ENCODE peak calls at places on chromosomes 13 and 19, in five cellular contexts. N, W, L, S and C are unnamed samples.

GRCh38 chr13:104592127-104592526 is 1525.9 kb upstream of the SLC10A2 start:
- DNase-seq in N (no peak), W (no peak), L (no peak), S (no peak), C (no peak)

GRCh38 chr19:38199340-38199739 is 24.7 kb downstream of the DPF1 start:
- DNase-seq in N (no peak), W (no peak), L (no peak), S (no peak), C (no peak)

GRCh38 chr19:42325896-42326771 is 699 bp downstream of the MEGF8 start:
- DNase-seq in N (peak), W (no peak), L (no peak), S (no peak), C (peak)

GRCh38 chr13:105220886-105221285 is 1314.6 kb downstream of the EFNB2 start:
- DNase-seq in N (no peak), W (no peak), L (no peak), S (no peak), C (no peak)

GRCh38 chr13:32001392-32001768 is 30.2 kb upstream of the FRY start:
- DNase-seq in N (peak), W (peak), L (peak), S (no peak), C (peak)

GRCh38 chr13:28574617-28575142 is 79.8 kb upstream of the FLT1 start:
- DNase-seq in N (no peak), W (peak), L (peak), S (peak), C (no peak)

GRCh38 chr19:54478677-54479266 is 5.7 kb upstream of the CDC42EP5 start:
- DNase-seq in N (peak), W (peak), L (peak), S (no peak), C (peak)

GRCh38 chr13:108095036-108095435 is 120.3 kb downstream of the LIG4 start:
- DNase-seq in N (no peak), W (no peak), L (no peak), S (no peak), C (no peak)

GRCh38 chr19:17183858-17184271 is 31.3 kb upstream of the USE1 start:
- DNase-seq in N (no peak), W (no peak), L (no peak), S (peak), C (no peak)

GRCh38 chr19:39941615-39942507 is 7.4 kb upstream of the FCGBP start:
- DNase-seq in N (no peak), W (no peak), L (no peak), S (peak), C (no peak)

GRCh38 chr19:2127758-2128157 is 23.6 kb downstream of the AP3D1 start:
- DNase-seq in N (no peak), W (no peak), L (no peak), S (no peak), C (no peak)

GRCh38 chr13:41019027-41019487 is at the start of gene ELF1:
- DNase-seq in N (no peak), W (peak), L (peak), S (peak), C (peak)

GRCh38 chr13:49633687-49634086 is 5.4 kb downstream of the ARL11 start:
- DNase-seq in N (no peak), W (no peak), L (no peak), S (no peak), C (no peak)

GRCh38 chr13:30832845-30833332 is 73.2 kb upstream of the MEDAG start:
- DNase-seq in N (peak), W (peak), L (peak), S (no peak), C (peak)

GRCh38 chr13:77859450-77859849 is 59.2 kb downstream of the EDNRB start:
- DNase-seq in N (no peak), W (no peak), L (no peak), S (no peak), C (no peak)

GRCh38 chr13:30222253-30222652 is 85.1 kb downstream of the KATNAL1 start:
- DNase-seq in N (no peak), W (no peak), L (no peak), S (no peak), C (no peak)

GRCh38 chr13:66635526-66635925 is 594.6 kb downstream of the PCDH9 start:
- DNase-seq in N (no peak), W (no peak), L (no peak), S (no peak), C (no peak)

GRCh38 chr13:87671824-87672603 is 843 bp downstream of the SLITRK5 start:
- DNase-seq in N (peak), W (no peak), L (no peak), S (no peak), C (peak)
- TF ChIP-seq FOXM1 in N (no peak), W (no peak), L (no peak), S (no peak), C (no peak)

GRCh38 chr19:47719047-47719885 is 6.0 kb downstream of the EHD2 start:
- DNase-seq in N (peak), W (no peak), L (peak), S (no peak), C (no peak)
- TF ChIP-seq FOXM1 in N (no peak), W (no peak), L (no peak), S (no peak), C (no peak)

DNA sequence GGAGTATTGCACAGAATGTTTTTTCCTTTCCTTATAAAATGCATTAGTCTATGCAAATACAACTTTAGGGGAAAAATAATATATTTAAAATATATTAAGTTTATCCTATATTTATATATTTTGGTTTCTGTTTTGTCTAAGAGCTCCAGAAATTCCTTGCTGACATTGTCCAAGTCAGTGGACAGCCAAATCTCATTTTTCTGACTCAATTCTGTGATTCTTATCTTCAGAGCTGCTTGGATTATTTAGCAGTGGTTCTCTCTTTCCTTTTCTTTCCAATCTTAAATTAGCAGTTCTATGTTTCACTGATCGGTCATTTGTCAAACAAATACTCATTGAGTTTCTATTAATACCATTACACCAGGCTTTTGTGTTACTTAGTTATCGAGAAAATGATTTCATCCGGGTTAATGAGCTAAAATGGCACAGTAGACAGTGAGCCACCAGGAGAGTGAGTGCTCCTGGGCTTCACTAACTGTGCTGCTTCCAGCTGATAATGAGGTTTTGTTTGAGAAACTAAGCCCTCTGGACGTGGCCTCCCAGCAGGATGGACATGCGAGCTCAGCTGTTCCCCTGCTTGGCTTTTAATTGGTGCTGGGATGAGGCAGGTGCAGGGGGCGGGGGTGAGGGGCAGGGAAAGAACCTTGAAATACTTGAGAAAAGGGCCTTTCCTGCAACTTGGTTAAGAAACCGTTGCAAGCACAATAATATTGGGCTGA is 44.0 kb downstream of the ATP11A start:
- DNase-seq in N (peak), W (peak), L (no peak), S (no peak), C (no peak)
- TF ChIP-seq FOXM1 in N (no peak), W (no peak), L (no peak), S (no peak), C (no peak)

DNA sequence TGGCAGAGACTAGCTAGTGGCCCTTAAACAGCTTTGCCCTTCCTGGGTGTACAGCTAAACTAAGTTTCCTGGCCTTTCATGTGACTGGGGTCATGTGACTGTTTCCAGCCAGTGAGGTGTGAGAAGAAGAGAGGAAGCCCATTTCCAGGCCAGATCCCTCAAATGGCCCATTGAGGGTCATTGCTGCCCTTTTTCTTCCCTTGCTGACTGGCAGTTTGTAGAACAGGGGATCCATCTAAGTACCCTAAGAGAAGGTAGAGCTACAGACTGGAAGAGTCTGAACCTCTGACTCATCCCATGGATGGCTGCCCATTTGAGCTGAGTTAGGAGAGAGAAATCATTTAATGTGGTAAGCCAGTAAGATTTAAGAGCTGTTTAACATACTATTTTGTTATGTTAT is 2.8 kb downstream of the SWSAP1 start:
- DNase-seq in N (no peak), W (peak), L (no peak), S (no peak), C (no peak)
- TF ChIP-seq FOXM1 in N (no peak), W (no peak), L (no peak), S (no peak), C (no peak)

GRCh38 chr19:49541914-49542313 is 14.1 kb downstream of the RCN3 start:
- DNase-seq in N (no peak), W (no peak), L (no peak), S (no peak), C (no peak)

GRCh38 chr19:49536921-49537462 is 9.2 kb downstream of the RCN3 start:
- DNase-seq in N (no peak), W (no peak), L (no peak), S (no peak), C (no peak)

GRCh38 chr19:49538643-49539042 is 10.8 kb downstream of the RCN3 start:
- DNase-seq in N (no peak), W (no peak), L (no peak), S (no peak), C (no peak)

GRCh38 chr19:49542446-49542845 is 14.6 kb downstream of the RCN3 start:
- DNase-seq in N (no peak), W (no peak), L (no peak), S (no peak), C (no peak)

GRCh38 chr19:49539192-49539952 is 11.6 kb downstream of the RCN3 start:
- DNase-seq in N (no peak), W (no peak), L (no peak), S (no peak), C (no peak)
- TF ChIP-seq FOXM1 in N (no peak), W (no peak), L (no peak), S (no peak), C (no peak)

GRCh38 chr13:95948646-95949045 is 104.6 kb downstream of the UGGT2 start:
- DNase-seq in N (no peak), W (no peak), L (no peak), S (no peak), C (no peak)
- TF ChIP-seq FOXM1 in N (no peak), W (no peak), L (no peak), S (no peak), C (no peak)

GRCh38 chr13:50989476-50989875 is 79.9 kb downstream of the RNASEH2B start:
- DNase-seq in N (peak), W (peak), L (peak), S (no peak), C (peak)
- TF ChIP-seq FOXM1 in N (no peak), W (no peak), L (no peak), S (no peak), C (no peak)

DNA sequence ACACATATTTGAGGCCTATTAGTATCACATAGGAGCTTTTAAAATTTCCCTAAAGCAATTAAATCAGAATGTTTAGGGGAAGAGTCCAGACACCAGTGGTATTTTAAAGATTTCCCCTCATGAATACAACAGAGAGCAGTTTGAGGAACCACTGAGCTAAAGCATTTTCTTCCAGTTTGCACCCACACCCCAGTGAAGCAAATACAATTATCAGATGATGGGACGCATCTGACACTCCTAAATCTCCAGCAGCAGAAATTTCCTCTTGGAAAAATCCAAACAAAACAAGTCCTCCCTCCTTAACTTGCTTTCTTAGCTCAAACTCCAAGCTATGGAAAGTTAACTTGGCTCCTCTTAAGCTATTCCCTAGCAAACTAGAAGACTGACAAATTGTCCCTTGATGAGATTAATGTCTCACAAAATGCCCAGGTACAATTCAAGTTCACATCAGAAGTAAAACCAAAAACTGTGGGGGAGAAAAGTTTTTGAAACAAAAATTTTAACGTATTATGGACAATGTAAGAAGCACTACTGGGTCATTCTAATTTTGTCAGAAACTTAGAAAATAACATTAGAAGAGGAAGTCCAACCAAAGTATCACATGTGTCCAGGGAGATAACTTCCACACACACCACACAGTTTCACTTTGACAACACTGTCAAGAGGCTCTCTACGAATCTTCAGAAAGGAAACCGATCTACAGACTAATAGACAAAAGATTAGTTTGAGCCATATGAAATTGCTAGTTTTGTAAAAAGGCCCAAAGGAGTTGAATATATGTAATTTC is 74.1 kb downstream of the ABCC4 start:
- DNase-seq in N (no peak), W (no peak), L (no peak), S (peak), C (no peak)
- TF ChIP-seq FOXM1 in N (no peak), W (no peak), L (no peak), S (no peak), C (no peak)

GRCh38 chr13:99883805-99884204 is 87.8 kb downstream of the ZIC5 start:
- DNase-seq in N (no peak), W (no peak), L (no peak), S (no peak), C (no peak)

GRCh38 chr13:99892189-99892588 is 79.4 kb downstream of the ZIC5 start:
- DNase-seq in N (no peak), W (no peak), L (no peak), S (no peak), C (no peak)

GRCh38 chr13:99884913-99885312 is 86.7 kb downstream of the ZIC5 start:
- DNase-seq in N (no peak), W (no peak), L (peak), S (no peak), C (no peak)

GRCh38 chr13:99886706-99887105 is 84.9 kb downstream of the ZIC5 start:
- DNase-seq in N (no peak), W (no peak), L (no peak), S (no peak), C (no peak)
- TF ChIP-seq FOXM1 in N (no peak), W (no peak), L (no peak), S (no peak), C (no peak)